ENCODE peak calls at places on chromosomes 4 and X, in five cellular contexts. Y is neuronal stem cell, P is mesenchymal stem cell, W is trophoblast cell, H is H1. A is an unnamed sample.

GRCh38 chr4:24413311-24413784 is 171.0 kb downstream of the DHX15 start:
- DNase-seq in H (no peak), W (no peak), P (peak), Y (no peak), A (no peak)

GRCh38 chr4:53003959-53004358 is 141.8 kb downstream of the RASL11B start:
- DNase-seq in Y (no peak), P (peak), H (no peak), W (no peak), A (no peak)

GRCh38 chrX:120664081-120664480 is 34.2 kb upstream of the C1GALT1C1 start:
- DNase-seq in P (peak), Y (no peak), H (no peak), W (no peak), A (no peak)

GRCh38 chrX:29903365-29903764 is 312.0 kb upstream of the MAGEB2 start:
- DNase-seq in P (peak), Y (no peak), W (no peak), H (no peak), A (no peak)

GRCh38 chr4:20356565-20356964 is 104.9 kb downstream of the SLIT2 start:
- DNase-seq in W (no peak), Y (peak), H (no peak), P (no peak), A (no peak)

GRCh38 chr4:19645589-19645988 is 606.1 kb upstream of the SLIT2 start:
- DNase-seq in W (no peak), H (no peak), Y (no peak), P (no peak), A (no peak)

GRCh38 chr4:83701041-83701440 is 165.1 kb downstream of the GPAT3 start:
- DNase-seq in P (no peak), H (no peak), W (no peak), Y (no peak), A (no peak)

GRCh38 chrX:133633162-133633561 is 217.9 kb upstream of the GPC4 start:
- DNase-seq in H (no peak), W (peak), Y (no peak), P (no peak), A (no peak)

GRCh38 chrX:134908235-134908834 is 82.5 kb upstream of the SMIM10 start:
- DNase-seq in Y (no peak), W (no peak), H (no peak), P (peak), A (no peak)

GRCh38 chr4:6768539-6768905 is 14.0 kb upstream of the KIAA0232 start:
- DNase-seq in Y (no peak), W (no peak), P (peak), H (no peak), A (no peak)

GRCh38 chr4:13698296-13698695 is 70.8 kb upstream of the BOD1L1 start:
- DNase-seq in H (no peak), P (no peak), Y (no peak), W (no peak), A (no peak)

GRCh38 chr4:37561803-37562207 is 124.4 kb downstream of the RELL1 start:
- DNase-seq in Y (no peak), H (no peak), W (peak), P (peak), A (no peak)

GRCh38 chrX:107729558-107730297 is 45.9 kb downstream of the TSC22D3 start:
- DNase-seq in H (no peak), P (peak), W (no peak), Y (no peak), A (peak)

GRCh38 chrX:120120223-120120622 is 4.5 kb upstream of the RHOXF1 start:
- DNase-seq in W (no peak), H (no peak), P (peak), Y (no peak), A (no peak)

GRCh38 chr4:79292008-79292407 is 33.9 kb downstream of the NAA11 start:
- DNase-seq in P (no peak), W (no peak), H (no peak), Y (no peak), A (no peak)

GRCh38 chr4:1793496-1793840 is 375 bp downstream of the FGFR3 start:
- DNase-seq in P (peak), W (no peak), H (no peak), Y (no peak), A (no peak)

GRCh38 chrX:69522052-69522451 is 17.9 kb downstream of the NALF2 start:
- DNase-seq in H (no peak), Y (no peak), P (no peak), W (no peak), A (no peak)

GRCh38 chr4:93788712-93789111 is 39.8 kb upstream of the ATOH1 start:
- DNase-seq in Y (no peak), H (no peak), W (no peak), P (peak), A (no peak)

GRCh38 chrX:103200951-103201529 is 13.9 kb upstream of the BEX4 start:
- DNase-seq in H (no peak), W (no peak), P (peak), Y (no peak), A (no peak)

GRCh38 chrX:40524423-40524822 is 56.3 kb upstream of the ATP6AP2 start:
- DNase-seq in W (no peak), P (no peak), Y (no peak), H (no peak), A (no peak)

GRCh38 chrX:1578511-1579173 is 12.8 kb upstream of the AKAP17A start:
- DNase-seq in P (no peak), Y (no peak), W (no peak), H (no peak), A (no peak)

GRCh38 chr4:113145519-113146291 is 96.3 kb downstream of the ANK2 start:
- DNase-seq in W (no peak), P (peak), H (peak), Y (peak), A (peak)

GRCh38 chr4:22911285-22911684 is 218.5 kb downstream of the GBA3 start:
- DNase-seq in Y (no peak), P (no peak), W (no peak), H (no peak), A (no peak)

GRCh38 chr4:42578187-42578586 is 78.7 kb downstream of the ATP8A1 start:
- DNase-seq in Y (no peak), W (no peak), P (no peak), H (no peak), A (no peak)

GRCh38 chrX:154357205-154357604 is 17.2 kb downstream of the FLNA start:
- DNase-seq in P (no peak), W (no peak), H (no peak), Y (no peak), A (no peak)

GRCh38 chr4:88599298-88599697 is 7.0 kb downstream of the HERC3 start:
- DNase-seq in H (no peak), Y (no peak), P (peak), W (no peak), A (no peak)

GRCh38 chr4:86338989-86339388 is 20.9 kb downstream of the MAPK10 start:
- DNase-seq in H (peak), P (peak), Y (no peak), W (peak), A (no peak)

GRCh38 chr4:188143731-188144130 is 4.5 kb downstream of the TRIML1 start:
- DNase-seq in H (no peak), Y (no peak), W (no peak), P (no peak), A (no peak)

DNA sequence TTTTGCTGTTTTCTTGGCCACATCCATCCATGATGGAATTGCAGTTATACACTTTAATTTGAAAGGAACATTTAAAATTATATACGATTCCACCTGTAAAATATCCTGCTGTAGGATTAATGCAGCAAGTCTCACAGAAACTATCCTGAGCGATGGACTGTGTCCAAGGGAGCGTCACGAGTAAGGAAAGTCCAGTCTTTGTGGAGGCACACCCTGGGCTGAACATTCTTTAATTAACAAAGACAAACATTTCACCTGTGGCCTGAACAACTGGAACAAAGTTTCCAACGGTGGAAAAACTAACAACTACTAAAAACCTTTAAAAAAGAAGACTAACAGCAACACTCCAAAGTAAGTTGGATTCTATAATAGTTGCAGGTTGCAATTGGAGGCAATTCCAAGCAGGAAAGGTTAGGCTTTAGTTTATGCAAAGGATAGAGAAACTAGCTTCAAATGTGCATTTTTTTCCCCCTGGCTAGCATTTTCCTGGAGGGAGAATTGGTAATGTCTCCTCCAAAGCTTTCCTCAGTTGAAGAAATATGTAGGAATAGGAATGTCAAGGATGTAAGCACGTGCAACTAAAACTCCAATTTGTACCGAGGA is 11.0 kb downstream of the EREG start:
- DNase-seq in H (no peak), P (no peak), W (no peak), Y (no peak), A (no peak)
- H4K91ac ChIP-seq in H (no peak), P (no peak), W (no peak), Y (no peak), A (no peak)

GRCh38 chrX:31653395-31653794 is 581.6 kb upstream of the FTHL17 start:
- DNase-seq in Y (no peak), P (no peak), W (no peak), H (no peak), A (no peak)

GRCh38 chrX:31661280-31661679 is 589.4 kb upstream of the FTHL17 start:
- DNase-seq in P (no peak), H (no peak), W (no peak), Y (no peak), A (no peak)

GRCh38 chrX:31663172-31663571 is 591.3 kb upstream of the FTHL17 start:
- DNase-seq in Y (no peak), P (no peak), H (no peak), W (no peak), A (no peak)

GRCh38 chrX:31656013-31656412 is 584.2 kb upstream of the FTHL17 start:
- DNase-seq in H (no peak), Y (no peak), P (peak), W (no peak), A (no peak)

GRCh38 chrX:31658360-31658759 is 586.5 kb upstream of the FTHL17 start:
- DNase-seq in H (no peak), P (peak), Y (no peak), W (no peak), A (no peak)
- H4K8ac ChIP-seq in H (no peak), P (no peak), Y (no peak), W (no peak), A (no peak)

DNA sequence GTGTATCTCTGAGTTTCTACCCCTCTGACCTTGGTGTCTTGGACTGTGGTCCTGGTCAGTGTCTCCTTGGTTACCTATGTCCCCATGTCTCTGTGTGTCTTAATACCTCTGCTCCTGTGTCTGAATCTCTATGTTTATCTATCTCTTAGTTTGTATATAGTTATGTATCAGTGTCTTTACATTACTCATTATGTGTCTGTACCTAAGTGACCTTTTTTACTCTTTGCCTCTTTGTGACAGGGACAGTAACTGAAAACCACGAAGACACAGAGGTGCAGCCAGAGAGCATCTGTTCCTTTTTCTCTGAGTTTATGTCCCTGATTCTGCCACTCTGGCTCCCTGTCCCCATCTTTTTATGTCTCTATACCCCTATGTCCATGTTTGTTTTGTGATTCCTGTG is 49.4 kb downstream of the ITIH6 start:
- DNase-seq in Y (no peak), P (no peak), H (no peak), W (no peak), A (no peak)
- H2BK12ac ChIP-seq in Y (no peak), P (no peak), H (no peak), W (peak), A (no peak)

GRCh38 chr4:5753366-5753765 is 42.4 kb downstream of the EVC start:
- DNase-seq in H (no peak), P (no peak), W (no peak), Y (no peak), A (no peak)
- H4K91ac ChIP-seq in H (peak), P (peak), W (no peak), Y (no peak), A (no peak)

A was measured in H9.